ENCODE peak calls at places on chromosomes 5 and 9, in six cellular contexts. F, N, P, I, U and A are unnamed samples.

GRCh38 chr9:5185220-5185840 is at the start of gene INSL6:
- DNase-seq in F (no peak), I (no peak), U (no peak), N (no peak), P (no peak), A (peak; percentile 28)

GRCh38 chr5:93349613-93350012 is 231.4 kb downstream of the NR2F1-AS1 start:
- DNase-seq in P (no peak), F (peak; percentile 95), N (no peak), U (no peak), I (no peak), A (no peak)

GRCh38 chr9:95874989-95875304 is 544 bp upstream of the ERCC6L2 start:
- DNase-seq in P (peak; percentile 30), I (peak; percentile 82), N (peak; percentile 54), F (no peak), U (peak; percentile 52), A (peak; percentile 18)

GRCh38 chr5:110809006-110809405 is 70.2 kb downstream of the SLC25A46 start:
- DNase-seq in P (no peak), F (peak; percentile 7), I (no peak), U (no peak), N (no peak), A (no peak)

GRCh38 chr5:149962040-149962439 is 1.5 kb downstream of the SLC26A2 start:
- DNase-seq in N (peak; percentile 11), U (peak; percentile 27), P (peak; percentile 21), I (peak; percentile 75), F (peak; percentile 84), A (peak; percentile 47)

GRCh38 chr5:160367261-160367660 is 3.2 kb downstream of the C1QTNF2 start:
- DNase-seq in I (no peak), P (no peak), N (no peak), F (no peak), U (no peak), A (no peak)

GRCh38 chr9:114033397-114034103 is 44.5 kb downstream of the AMBP start:
- DNase-seq in N (peak; percentile 3), I (peak; percentile 31), U (peak; percentile 61), P (no peak), F (no peak), A (peak; percentile 71)

GRCh38 chr9:81596671-81597426 is 92.5 kb downstream of the TLE1 start:
- DNase-seq in N (no peak), I (no peak), P (no peak), F (no peak), U (no peak), A (peak; percentile 27)

GRCh38 chr5:5667136-5667554 is 244.7 kb downstream of the ICE1 start:
- DNase-seq in I (no peak), U (no peak), N (no peak), F (peak; percentile 74), P (no peak), A (no peak)

GRCh38 chr5:168430303-168430702 is 56.0 kb upstream of the RARS1 start:
- DNase-seq in I (peak; percentile 66), U (no peak), P (no peak), F (no peak), N (no peak), A (no peak)

GRCh38 chr9:20225841-20226240 is 396.5 kb downstream of the MLLT3 start:
- DNase-seq in N (no peak), I (no peak), U (no peak), P (no peak), F (no peak), A (no peak)

GRCh38 chr9:107888773-107889227 is 399.2 kb upstream of the KLF4 start:
- DNase-seq in P (no peak), U (no peak), F (no peak), N (no peak), I (no peak), A (no peak)

GRCh38 chr5:76941000-76941399 is 11.8 kb upstream of the CRHBP start:
- DNase-seq in U (no peak), I (no peak), F (no peak), P (no peak), N (no peak), A (no peak)

GRCh38 chr5:178839319-178839704 is 20.4 kb upstream of the ZNF354B start:
- DNase-seq in P (no peak), F (peak; percentile 82), I (peak; percentile 82), N (peak; percentile 47), U (peak; percentile 82), A (peak; percentile 88)

GRCh38 chr5:165457854-165458481 is 1952.5 kb downstream of the MAT2B start:
- DNase-seq in N (peak; percentile 1), P (peak; percentile 52), U (peak; percentile 64), I (peak; percentile 57), F (peak; percentile 29), A (peak; percentile 88)

GRCh38 chr9:137445930-137446431 is 4.8 kb upstream of the ENTPD8 start:
- DNase-seq in I (no peak), F (no peak), U (no peak), N (no peak), P (no peak), A (no peak)

GRCh38 chr9:87787735-87788134 is 61.8 kb downstream of the CTSL start:
- DNase-seq in I (no peak), F (peak; percentile 15), U (peak; percentile 29), P (no peak), N (no peak), A (no peak)

GRCh38 chr9:125462766-125463384 is 201.2 kb downstream of the GAPVD1 start:
- DNase-seq in N (no peak), U (peak; percentile 91), F (no peak), I (no peak), P (no peak), A (no peak)

GRCh38 chr5:111699976-111700375 is 57.0 kb downstream of the NREP start:
- DNase-seq in P (no peak), U (no peak), I (no peak), F (peak; percentile 91), N (no peak), A (no peak)

GRCh38 chr9:38022995-38023394 is 46.0 kb downstream of the SHB start:
- DNase-seq in P (no peak), U (no peak), F (peak; percentile 66), I (no peak), N (no peak), A (no peak)

DNA sequence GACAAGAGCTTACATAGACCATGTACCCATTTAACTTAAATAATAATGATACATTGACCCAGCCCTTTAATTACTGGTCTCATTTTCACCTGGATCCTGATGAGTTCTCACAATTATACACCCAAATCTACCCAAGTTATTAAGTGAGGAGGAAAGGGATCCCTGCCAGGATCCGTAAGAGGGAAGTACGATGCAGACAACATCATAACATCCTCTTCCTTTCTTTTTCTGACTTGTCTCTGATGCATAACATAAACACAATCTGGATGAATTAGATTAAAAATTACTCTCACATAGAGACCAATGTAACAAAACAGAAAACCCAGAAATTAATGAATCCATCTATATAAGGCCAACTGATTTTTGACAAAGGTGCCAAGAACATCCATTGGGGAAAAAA is 17.0 kb downstream of the MARCHF3 start:
- DNase-seq in N (no peak), I (no peak), P (no peak), U (no peak), F (no peak), A (no peak)
- H2AFZ ChIP-seq in N (no peak overlapping the region), I (no peak overlapping the region), P (no peak overlapping the region), U (no peak overlapping the region), F (no peak overlapping the region), A (no peak overlapping the region)

GRCh38 chr5:135075621-135076585 is 41.9 kb upstream of the PITX1 start:
- DNase-seq in N (no peak), F (no peak), I (no peak), U (no peak), P (no peak), A (no peak)
- TF ChIP-seq EZH2phosphoT487 in N (no peak), F (no peak), I (no peak), U (no peak), P (no peak), A (no peak)

GRCh38 chr5:140345919-140346347 is 470 bp downstream of the HBEGF start:
- DNase-seq in U (peak; percentile 85), F (peak; percentile 56), I (peak; percentile 71), N (peak; percentile 42), P (no peak), A (peak; percentile 78)

GRCh38 chr5:140346348-140347221 is at the start of gene HBEGF:
- DNase-seq in I (peak; percentile 92), F (peak; percentile 94), U (peak; percentile 97), N (peak; percentile 84), P (peak; percentile 71), A (peak; percentile 95)

GRCh38 chr5:140349244-140349643 is 2.8 kb upstream of the HBEGF start:
- DNase-seq in U (no peak), F (peak; percentile 76), N (no peak), I (peak; percentile 48), P (no peak), A (no peak)

GRCh38 chr5:140347382-140347781 is 979 bp upstream of the HBEGF start:
- DNase-seq in F (no peak), I (no peak), N (no peak), U (no peak), P (no peak), A (no peak)

DNA sequence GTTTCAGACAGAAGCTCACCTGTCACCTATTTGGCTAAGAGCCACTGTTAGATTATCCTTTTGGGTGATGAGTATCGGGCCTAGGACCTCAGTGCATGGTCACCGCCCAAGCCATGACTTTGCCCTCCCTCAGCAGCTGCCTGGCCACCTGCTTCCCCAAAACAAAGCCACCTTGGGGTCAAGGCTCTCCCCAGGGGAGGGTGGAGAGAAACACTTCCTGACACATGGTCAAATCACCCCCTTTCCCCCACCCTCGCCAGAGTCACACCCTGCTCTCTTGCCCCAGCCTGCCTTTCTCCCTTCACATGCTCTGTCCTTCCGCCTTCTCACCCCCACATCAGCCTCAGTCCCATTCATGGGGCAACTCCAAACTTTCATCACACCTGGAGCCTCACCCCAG is 1.7 kb upstream of the HBEGF start:
- DNase-seq in U (no peak), N (peak; percentile 57), I (no peak), P (no peak), F (peak; percentile 53), A (no peak)
- H2AFZ ChIP-seq in U (no peak overlapping the region), N (peak overlapping the region; percentile 54), I (no peak overlapping the region), P (no peak overlapping the region), F (no peak overlapping the region), A (no peak overlapping the region)

DNA sequence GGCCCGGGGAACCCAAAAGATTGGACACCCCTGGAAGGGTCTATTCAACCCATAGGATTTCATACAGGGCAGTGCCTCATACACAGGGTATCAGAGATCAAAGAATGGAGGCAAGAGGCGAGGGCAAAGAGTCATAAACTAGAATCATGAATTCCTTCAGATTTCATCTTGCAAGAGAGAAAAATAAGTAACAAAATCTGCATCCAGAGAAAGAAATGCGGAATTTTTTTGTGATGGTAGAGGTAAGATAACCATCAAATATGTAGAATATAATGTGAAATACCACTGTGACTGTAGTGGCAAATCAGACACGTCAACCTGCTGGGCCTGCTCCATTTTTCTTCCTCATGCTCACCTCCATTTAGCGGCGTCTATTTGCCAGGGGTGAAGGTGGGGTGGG is 143.6 kb downstream of the SNX18 start:
- DNase-seq in P (no peak), U (no peak), I (no peak), N (no peak), F (no peak), A (no peak)
- TF ChIP-seq EZH2phosphoT487 in P (no peak), U (no peak), I (no peak), N (no peak), F (no peak), A (no peak)

DNA sequence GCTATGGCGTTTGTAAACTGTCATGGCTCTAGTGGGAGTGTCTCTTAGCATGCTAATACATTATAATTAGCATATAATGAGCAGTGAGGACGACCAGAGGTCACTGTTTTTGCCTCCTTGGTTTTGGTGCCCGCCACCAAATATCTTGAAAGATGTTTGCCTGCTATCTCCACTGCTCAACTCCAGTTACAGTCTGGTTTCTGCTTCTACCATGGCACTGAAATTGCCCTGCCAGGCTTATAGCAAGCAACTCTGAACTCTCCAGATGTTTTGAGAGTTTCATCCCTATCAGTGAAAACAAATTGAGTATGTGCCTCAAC is 122.1 kb upstream of the SPRY4 start:
- DNase-seq in F (no peak), P (no peak), U (no peak), I (no peak), N (no peak), A (no peak)
- H2AFZ ChIP-seq in F (no peak overlapping the region), P (no peak overlapping the region), U (no peak overlapping the region), I (no peak overlapping the region), N (no peak overlapping the region), A (no peak overlapping the region)